ENCODE peak calls at places on chromosomes 3 and 15, in seven cellular contexts. One of them, this sample, is unnamed.

GRCh38 chr3:165642761-165643432 is 194.3 kb downstream of the BCHE start:
- DNase-seq in germinal center: no peak
- DNase-seq in stimulated activated CD8-positive, alpha-beta memory T cell treated with anti-CD3 and anti-CD28 coated beads, Interleukin-7, amount 100 ng/mL, for 4 hours: no peak
- DNase-seq in stimulated activated CD4-positive, alpha-beta T cell treated with anti-CD3 and anti-CD28 coated beads, Interleukin-4, amount 100 ng/mL, for 48 hours: no peak
- DNase-seq in iPS-NIHi11: peak
- DNase-seq in SJSA1: peak
- DNase-seq in T-helper 9 cell: no peak
- DNase-seq in this sample: peak

GRCh38 chr3:8345396-8345795 is 156.2 kb upstream of the LMCD1 start:
- DNase-seq in germinal center: no peak
- DNase-seq in stimulated activated CD8-positive, alpha-beta memory T cell treated with anti-CD3 and anti-CD28 coated beads, Interleukin-7, amount 100 ng/mL, for 4 hours: no peak
- DNase-seq in stimulated activated CD4-positive, alpha-beta T cell treated with anti-CD3 and anti-CD28 coated beads, Interleukin-4, amount 100 ng/mL, for 48 hours: no peak
- DNase-seq in iPS-NIHi11: no peak
- DNase-seq in SJSA1: no peak
- DNase-seq in T-helper 9 cell: no peak
- DNase-seq in this sample: no peak

GRCh38 chr3:11944052-11944673 is 60.0 kb upstream of the SYN2 start:
- DNase-seq in germinal center: peak
- DNase-seq in stimulated activated CD8-positive, alpha-beta memory T cell treated with anti-CD3 and anti-CD28 coated beads, Interleukin-7, amount 100 ng/mL, for 4 hours: no peak
- DNase-seq in stimulated activated CD4-positive, alpha-beta T cell treated with anti-CD3 and anti-CD28 coated beads, Interleukin-4, amount 100 ng/mL, for 48 hours: no peak
- DNase-seq in iPS-NIHi11: peak
- DNase-seq in SJSA1: peak
- DNase-seq in T-helper 9 cell: no peak
- DNase-seq in this sample: no peak

GRCh38 chr15:25242957-25243799 is 195.6 kb downstream of the UBE3A start:
- DNase-seq in germinal center: no peak
- DNase-seq in stimulated activated CD8-positive, alpha-beta memory T cell treated with anti-CD3 and anti-CD28 coated beads, Interleukin-7, amount 100 ng/mL, for 4 hours: no peak
- DNase-seq in stimulated activated CD4-positive, alpha-beta T cell treated with anti-CD3 and anti-CD28 coated beads, Interleukin-4, amount 100 ng/mL, for 48 hours: no peak
- DNase-seq in iPS-NIHi11: no peak
- DNase-seq in SJSA1: no peak
- DNase-seq in T-helper 9 cell: no peak
- DNase-seq in this sample: no peak

GRCh38 chr3:124846189-124846588 is 41.0 kb downstream of the ITGB5 start:
- DNase-seq in germinal center: no peak
- DNase-seq in stimulated activated CD8-positive, alpha-beta memory T cell treated with anti-CD3 and anti-CD28 coated beads, Interleukin-7, amount 100 ng/mL, for 4 hours: no peak
- DNase-seq in stimulated activated CD4-positive, alpha-beta T cell treated with anti-CD3 and anti-CD28 coated beads, Interleukin-4, amount 100 ng/mL, for 48 hours: no peak
- DNase-seq in iPS-NIHi11: no peak
- DNase-seq in SJSA1: no peak
- DNase-seq in T-helper 9 cell: no peak
- DNase-seq in this sample: no peak

GRCh38 chr3:61645148-61645547 is 83.8 kb downstream of the PTPRG start:
- DNase-seq in germinal center: no peak
- DNase-seq in stimulated activated CD8-positive, alpha-beta memory T cell treated with anti-CD3 and anti-CD28 coated beads, Interleukin-7, amount 100 ng/mL, for 4 hours: no peak
- DNase-seq in stimulated activated CD4-positive, alpha-beta T cell treated with anti-CD3 and anti-CD28 coated beads, Interleukin-4, amount 100 ng/mL, for 48 hours: no peak
- DNase-seq in iPS-NIHi11: no peak
- DNase-seq in SJSA1: no peak
- DNase-seq in T-helper 9 cell: no peak
- DNase-seq in this sample: no peak

GRCh38 chr3:16884084-16884747 is 539 bp upstream of the PLCL2 start:
- DNase-seq in germinal center: peak
- DNase-seq in stimulated activated CD8-positive, alpha-beta memory T cell treated with anti-CD3 and anti-CD28 coated beads, Interleukin-7, amount 100 ng/mL, for 4 hours: peak
- DNase-seq in stimulated activated CD4-positive, alpha-beta T cell treated with anti-CD3 and anti-CD28 coated beads, Interleukin-4, amount 100 ng/mL, for 48 hours: peak
- DNase-seq in iPS-NIHi11: peak
- DNase-seq in SJSA1: peak
- DNase-seq in T-helper 9 cell: peak
- DNase-seq in this sample: no peak

GRCh38 chr15:22878103-22878502 is 39.6 kb downstream of the NIPA2 start:
- DNase-seq in germinal center: no peak
- DNase-seq in stimulated activated CD8-positive, alpha-beta memory T cell treated with anti-CD3 and anti-CD28 coated beads, Interleukin-7, amount 100 ng/mL, for 4 hours: no peak
- DNase-seq in stimulated activated CD4-positive, alpha-beta T cell treated with anti-CD3 and anti-CD28 coated beads, Interleukin-4, amount 100 ng/mL, for 48 hours: no peak
- DNase-seq in iPS-NIHi11: no peak
- DNase-seq in SJSA1: no peak
- DNase-seq in T-helper 9 cell: no peak
- DNase-seq in this sample: no peak

GRCh38 chr3:9855594-9855993 is 11.8 kb upstream of the RPUSD3 start:
- DNase-seq in germinal center: no peak
- DNase-seq in stimulated activated CD8-positive, alpha-beta memory T cell treated with anti-CD3 and anti-CD28 coated beads, Interleukin-7, amount 100 ng/mL, for 4 hours: no peak
- DNase-seq in stimulated activated CD4-positive, alpha-beta T cell treated with anti-CD3 and anti-CD28 coated beads, Interleukin-4, amount 100 ng/mL, for 48 hours: no peak
- DNase-seq in iPS-NIHi11: no peak
- DNase-seq in SJSA1: no peak
- DNase-seq in T-helper 9 cell: no peak
- DNase-seq in this sample: no peak

GRCh38 chr3:134463676-134464611 is 21.8 kb downstream of the ANAPC13 start:
- DNase-seq in germinal center: no peak
- DNase-seq in stimulated activated CD8-positive, alpha-beta memory T cell treated with anti-CD3 and anti-CD28 coated beads, Interleukin-7, amount 100 ng/mL, for 4 hours: no peak
- DNase-seq in stimulated activated CD4-positive, alpha-beta T cell treated with anti-CD3 and anti-CD28 coated beads, Interleukin-4, amount 100 ng/mL, for 48 hours: no peak
- DNase-seq in iPS-NIHi11: peak
- DNase-seq in SJSA1: peak
- DNase-seq in T-helper 9 cell: no peak
- DNase-seq in this sample: peak

GRCh38 chr3:127367593-127367992 is 79.7 kb upstream of the PRR20G start:
- DNase-seq in germinal center: no peak
- DNase-seq in stimulated activated CD8-positive, alpha-beta memory T cell treated with anti-CD3 and anti-CD28 coated beads, Interleukin-7, amount 100 ng/mL, for 4 hours: no peak
- DNase-seq in stimulated activated CD4-positive, alpha-beta T cell treated with anti-CD3 and anti-CD28 coated beads, Interleukin-4, amount 100 ng/mL, for 48 hours: no peak
- DNase-seq in iPS-NIHi11: no peak
- DNase-seq in SJSA1: no peak
- DNase-seq in T-helper 9 cell: no peak
- DNase-seq in this sample: no peak

GRCh38 chr3:43180027-43180426 is 74.1 kb upstream of the POMGNT2 start:
- DNase-seq in germinal center: no peak
- DNase-seq in stimulated activated CD8-positive, alpha-beta memory T cell treated with anti-CD3 and anti-CD28 coated beads, Interleukin-7, amount 100 ng/mL, for 4 hours: peak
- DNase-seq in stimulated activated CD4-positive, alpha-beta T cell treated with anti-CD3 and anti-CD28 coated beads, Interleukin-4, amount 100 ng/mL, for 48 hours: no peak
- DNase-seq in iPS-NIHi11: no peak
- DNase-seq in SJSA1: no peak
- DNase-seq in T-helper 9 cell: peak
- DNase-seq in this sample: no peak

GRCh38 chr3:140128217-140129137 is 193.5 kb downstream of the CLSTN2 start:
- DNase-seq in germinal center: peak
- DNase-seq in stimulated activated CD8-positive, alpha-beta memory T cell treated with anti-CD3 and anti-CD28 coated beads, Interleukin-7, amount 100 ng/mL, for 4 hours: no peak
- DNase-seq in stimulated activated CD4-positive, alpha-beta T cell treated with anti-CD3 and anti-CD28 coated beads, Interleukin-4, amount 100 ng/mL, for 48 hours: peak
- DNase-seq in iPS-NIHi11: peak
- DNase-seq in SJSA1: peak
- DNase-seq in T-helper 9 cell: no peak
- DNase-seq in this sample: no peak

This sample was measured in brain pericyte.